ENCODE peak calls at places on chromosomes 6 and 20, in eight cellular contexts. Y, S, E, V, C, M, Q and B are unnamed samples.
A peak's percentile ranks its signal among the peaks of the same experiment; 100 is the strongest.

GRCh38 chr6:100446922-100447899 is 17.5 kb downstream of the SIM1 start:
- DNase-seq in Y (no peak), S (no peak), E (no peak), V (no peak), C (peak; percentile 65), M (no peak), Q (no peak), B (no peak)

GRCh38 chr20:40636486-40636885 is 52.5 kb downstream of the MAFB start:
- DNase-seq in Y (no peak), S (no peak), E (no peak), V (no peak), C (no peak), M (no peak), Q (no peak), B (no peak)

GRCh38 chr20:22579119-22579427 is 5.3 kb downstream of the FOXA2 start:
- DNase-seq in Y (no peak), S (no peak), E (no peak), V (no peak), C (no peak), M (no peak), Q (no peak), B (no peak)

GRCh38 chr20:25037288-25038102 is 20.4 kb downstream of the ACSS1 start:
- DNase-seq in Y (no peak), S (no peak), E (no peak), V (no peak), C (no peak), M (no peak), Q (no peak), B (no peak)

GRCh38 chr6:159438106-159438505 is 254.9 kb downstream of the SOD2 start:
- DNase-seq in Y (no peak), S (no peak), E (no peak), V (no peak), C (no peak), M (no peak), Q (no peak), B (no peak)

GRCh38 chr6:16762547-16763477 is 1.6 kb upstream of the ATXN1 start:
- DNase-seq in Y (peak; percentile 61), S (peak; percentile 92), E (peak; percentile 90), V (peak; percentile 73), C (peak; percentile 95), M (peak; percentile 60), Q (peak; percentile 93), B (peak; percentile 95)

GRCh38 chr20:39850821-39851330 is 838.2 kb downstream of the MAFB start:
- DNase-seq in Y (no peak), S (no peak), E (peak; percentile 58), V (no peak), C (peak; percentile 42), M (no peak), Q (no peak), B (no peak)

GRCh38 chr20:4962257-4962855 is 39.0 kb downstream of the SLC23A2 start:
- DNase-seq in Y (no peak), S (peak; percentile 88), E (no peak), V (peak; percentile 32), C (no peak), M (no peak), Q (no peak), B (no peak)

GRCh38 chr20:52683761-52684160 is 288.4 kb upstream of the TSHZ2 start:
- DNase-seq in Y (no peak), S (no peak), E (no peak), V (no peak), C (no peak), M (no peak), Q (no peak), B (no peak)

GRCh38 chr6:39268721-39269120 is 39.4 kb upstream of the KCNK5 start:
- DNase-seq in Y (no peak), S (no peak), E (no peak), V (no peak), C (no peak), M (no peak), Q (no peak), B (no peak)

GRCh38 chr6:12113190-12113578 is 101.1 kb downstream of the HIVEP1 start:
- DNase-seq in Y (no peak), S (peak; percentile 37), E (peak; percentile 79), V (no peak), C (peak; percentile 86), M (no peak), Q (peak; percentile 86), B (peak; percentile 94)

GRCh38 chr6:154448448-154449096 is 61.9 kb downstream of the CNKSR3 start:
- DNase-seq in Y (no peak), S (no peak), E (peak; percentile 14), V (no peak), C (peak; percentile 88), M (peak; percentile 18), Q (peak; percentile 18), B (no peak)

GRCh38 chr6:71404145-71404966 is 115.7 kb downstream of the OGFRL1 start:
- DNase-seq in Y (no peak), S (no peak), E (peak; percentile 86), V (no peak), C (peak; percentile 93), M (no peak), Q (peak; percentile 76), B (peak; percentile 91)

GRCh38 chr6:125957845-125958244 is 1.3 kb downstream of the HINT3 start:
- DNase-seq in Y (no peak), S (peak; percentile 14), E (peak; percentile 63), V (no peak), C (peak; percentile 29), M (peak; percentile 58), Q (peak; percentile 84), B (peak; percentile 70)

GRCh38 chr6:133340557-133340956 is 99.4 kb downstream of the EYA4 start:
- DNase-seq in Y (no peak), S (no peak), E (no peak), V (no peak), C (no peak), M (no peak), Q (peak; percentile 20), B (peak; percentile 49)

GRCh38 chr6:20610636-20611200 is 76.5 kb downstream of the CDKAL1 start:
- DNase-seq in Y (no peak), S (no peak), E (no peak), V (no peak), C (peak; percentile 14), M (no peak), Q (peak; percentile 4), B (no peak)

GRCh38 chr6:35173068-35174042 is 32.2 kb upstream of the TCP11 start:
- DNase-seq in Y (no peak), S (peak; percentile 52), E (peak; percentile 68), V (no peak), C (peak; percentile 52), M (no peak), Q (peak; percentile 40), B (peak; percentile 78)

GRCh38 chr6:2891768-2892170 is 11.3 kb downstream of the SERPINB9 start:
- DNase-seq in Y (no peak), S (peak; percentile 78), E (no peak), V (peak; percentile 81), C (no peak), M (no peak), Q (no peak), B (no peak)

GRCh38 chr6:30857537-30857936 is 26.8 kb upstream of the DDR1 start:
- DNase-seq in Y (no peak), S (no peak), E (peak; percentile 35), V (no peak), C (no peak), M (no peak), Q (no peak), B (no peak)

GRCh38 chr20:31860431-31861345 is 9.6 kb downstream of the DUSP15 start:
- DNase-seq in Y (peak; percentile 20), S (no peak), E (peak; percentile 46), V (no peak), C (peak; percentile 47), M (no peak), Q (peak; percentile 64), B (no peak)